ENCODE peak calls at places on chromosomes 5 and 9, in nine cellular contexts. B is SW480; S is LoVo; L is stimulated activated CD4-positive, alpha-beta T cell treated with anti-CD3 and anti-CD28 coated beads, Interleukin-1b, Interleukin-23, amount 100 ng/mL, for 1 hour; O is nephron progenitor cell; Z is nucleus accumbens; X is NCI-H1417; A is HuH-7; E is NCI-H1436. K is an unnamed sample.

GRCh38 chr5:60811105-60811504 is 33.0 kb downstream of the ELOVL7 start:
- DNase-seq in S (no peak), L (no peak), E (no peak), Z (no peak), X (no peak), O (no peak), B (no peak), A (no peak), K (no peak)

GRCh38 chr5:147509041-147509709 is 693 bp downstream of the DPYSL3 start:
- DNase-seq in B (no peak), X (peak), Z (peak), O (peak), E (no peak), L (no peak), A (no peak), S (no peak), K (peak)

GRCh38 chr9:126317513-126317912 is 9.1 kb upstream of the MVB12B start:
- DNase-seq in B (peak), A (no peak), S (peak), L (no peak), O (no peak), E (no peak), X (no peak), Z (peak), K (no peak)

GRCh38 chr5:62093981-62094380 is 212.0 kb upstream of the KIF2A start:
- DNase-seq in Z (peak), S (peak), O (peak), A (peak), L (no peak), B (peak), E (peak), X (peak), K (peak)

GRCh38 chr9:131593255-131593820 is 48.0 kb downstream of the PRRT1B start:
- DNase-seq in A (no peak), S (no peak), Z (peak), O (no peak), B (no peak), X (no peak), L (no peak), E (no peak), K (no peak)

GRCh38 chr9:105439428-105439827 is 8.4 kb upstream of the FSD1L start:
- DNase-seq in E (no peak), A (no peak), B (no peak), Z (no peak), S (no peak), X (no peak), O (no peak), L (no peak), K (no peak)

GRCh38 chr5:175686396-175686795 is 28.5 kb downstream of the HRH2 start:
- DNase-seq in B (no peak), O (no peak), S (no peak), Z (no peak), E (no peak), X (no peak), A (no peak), L (no peak), K (no peak)

GRCh38 chr5:116861097-116861496 is 286.5 kb upstream of the SEMA6A start:
- DNase-seq in A (no peak), Z (no peak), X (no peak), B (no peak), L (no peak), E (no peak), S (no peak), O (no peak), K (no peak)

GRCh38 chr5:108836492-108836891 is 88.8 kb downstream of the FER start:
- DNase-seq in B (no peak), O (no peak), L (no peak), S (no peak), X (no peak), E (no peak), Z (no peak), A (no peak), K (no peak)

GRCh38 chr9:121942313-121942712 is 150.8 kb downstream of the TTLL11 start:
- DNase-seq in B (no peak), Z (no peak), E (no peak), S (no peak), O (no peak), A (no peak), L (no peak), X (no peak), K (no peak)

GRCh38 chr9:122325124-122325523 is 45.7 kb upstream of the PTGS1 start:
- DNase-seq in B (no peak), A (no peak), S (no peak), O (no peak), L (no peak), X (no peak), E (no peak), Z (no peak), K (no peak)

GRCh38 chr9:34898846-34899245 is 59.2 kb upstream of the PHF24 start:
- DNase-seq in Z (peak), B (no peak), A (no peak), E (no peak), O (no peak), S (no peak), L (no peak), X (no peak), K (no peak)

GRCh38 chr9:127177682-127178265 is 55.3 kb upstream of the ANGPTL2 start:
- DNase-seq in O (no peak), Z (no peak), L (no peak), B (no peak), A (no peak), X (no peak), E (no peak), S (no peak), K (no peak)

K was measured in hepatocyte.